ENCODE peak calls at places on chromosomes 6 and 20, in ten cellular contexts. One of them, this sample, is unnamed.

GRCh38 chr20:49508435-49509199 is 26.1 kb upstream of the KCNB1 start:
- DNase-seq in heart right ventricle: no peak
- DNase-seq in neural progenitor cell: peak
- DNase-seq in GM12865: peak
- DNase-seq in lower leg skin: no peak
- DNase-seq in dorsolateral prefrontal cortex: no peak
- DNase-seq in choroid plexus epithelial cell: peak
- DNase-seq in HCT116: peak
- DNase-seq in cardiac fibroblast: peak
- DNase-seq in astrocyte of the spinal cord: peak
- DNase-seq in this sample: peak

GRCh38 chr6:10968776-10969175 is 75.3 kb downstream of the ELOVL2 start:
- DNase-seq in GM12865: no peak
- DNase-seq in cardiac fibroblast: peak
- DNase-seq in choroid plexus epithelial cell: peak
- DNase-seq in HCT116: no peak
- DNase-seq in astrocyte of the spinal cord: peak
- DNase-seq in neural progenitor cell: no peak
- DNase-seq in heart right ventricle: no peak
- DNase-seq in dorsolateral prefrontal cortex: no peak
- DNase-seq in lower leg skin: no peak
- DNase-seq in this sample: no peak

GRCh38 chr6:57013501-57013900 is 33.0 kb upstream of the KIAA1586 start:
- DNase-seq in astrocyte of the spinal cord: peak
- DNase-seq in dorsolateral prefrontal cortex: no peak
- DNase-seq in lower leg skin: no peak
- DNase-seq in GM12865: no peak
- DNase-seq in choroid plexus epithelial cell: peak
- DNase-seq in neural progenitor cell: no peak
- DNase-seq in cardiac fibroblast: peak
- DNase-seq in HCT116: no peak
- DNase-seq in heart right ventricle: no peak
- DNase-seq in this sample: no peak

GRCh38 chr20:40673442-40673841 is 15.6 kb downstream of the MAFB start:
- DNase-seq in cardiac fibroblast: no peak
- DNase-seq in dorsolateral prefrontal cortex: no peak
- DNase-seq in GM12865: no peak
- DNase-seq in choroid plexus epithelial cell: no peak
- DNase-seq in neural progenitor cell: no peak
- DNase-seq in heart right ventricle: no peak
- DNase-seq in lower leg skin: no peak
- DNase-seq in astrocyte of the spinal cord: no peak
- DNase-seq in HCT116: no peak
- DNase-seq in this sample: no peak

GRCh38 chr6:48567016-48567415 is 456.0 kb upstream of the PTCHD4 start:
- DNase-seq in neural progenitor cell: peak
- DNase-seq in cardiac fibroblast: peak
- DNase-seq in astrocyte of the spinal cord: peak
- DNase-seq in choroid plexus epithelial cell: peak
- DNase-seq in heart right ventricle: no peak
- DNase-seq in GM12865: no peak
- DNase-seq in lower leg skin: no peak
- DNase-seq in dorsolateral prefrontal cortex: no peak
- DNase-seq in HCT116: no peak
- DNase-seq in this sample: no peak

GRCh38 chr6:170003027-170003426 is 251.6 kb downstream of the ERMARD start:
- DNase-seq in GM12865: no peak
- DNase-seq in choroid plexus epithelial cell: no peak
- DNase-seq in heart right ventricle: no peak
- DNase-seq in lower leg skin: no peak
- DNase-seq in neural progenitor cell: no peak
- DNase-seq in HCT116: no peak
- DNase-seq in cardiac fibroblast: no peak
- DNase-seq in astrocyte of the spinal cord: no peak
- DNase-seq in dorsolateral prefrontal cortex: no peak
- DNase-seq in this sample: no peak

GRCh38 chr6:4577406-4577805 is 198.8 kb upstream of the CDYL start:
- DNase-seq in neural progenitor cell: no peak
- DNase-seq in choroid plexus epithelial cell: peak
- DNase-seq in astrocyte of the spinal cord: peak
- DNase-seq in heart right ventricle: no peak
- DNase-seq in cardiac fibroblast: peak
- DNase-seq in lower leg skin: peak
- DNase-seq in HCT116: no peak
- DNase-seq in dorsolateral prefrontal cortex: no peak
- DNase-seq in GM12865: no peak
- DNase-seq in this sample: no peak

GRCh38 chr6:157751547-157752200 is 71.4 kb upstream of the SNX9 start:
- DNase-seq in lower leg skin: peak
- DNase-seq in heart right ventricle: no peak
- DNase-seq in astrocyte of the spinal cord: no peak
- DNase-seq in neural progenitor cell: no peak
- DNase-seq in GM12865: no peak
- DNase-seq in cardiac fibroblast: no peak
- DNase-seq in dorsolateral prefrontal cortex: no peak
- DNase-seq in choroid plexus epithelial cell: no peak
- DNase-seq in HCT116: no peak
- DNase-seq in this sample: no peak

GRCh38 chr20:2292711-2293110 is 3.1 kb upstream of the TGM3 start:
- DNase-seq in HCT116: no peak
- DNase-seq in cardiac fibroblast: no peak
- DNase-seq in astrocyte of the spinal cord: no peak
- DNase-seq in dorsolateral prefrontal cortex: no peak
- DNase-seq in choroid plexus epithelial cell: no peak
- DNase-seq in heart right ventricle: no peak
- DNase-seq in GM12865: no peak
- DNase-seq in lower leg skin: peak
- DNase-seq in neural progenitor cell: no peak
- DNase-seq in this sample: peak

GRCh38 chr6:30719356-30719755 is 796 bp upstream of the TUBB start:
- DNase-seq in lower leg skin: no peak
- DNase-seq in heart right ventricle: no peak
- DNase-seq in dorsolateral prefrontal cortex: no peak
- DNase-seq in astrocyte of the spinal cord: no peak
- DNase-seq in choroid plexus epithelial cell: no peak
- DNase-seq in neural progenitor cell: peak
- DNase-seq in cardiac fibroblast: no peak
- DNase-seq in GM12865: peak
- DNase-seq in HCT116: no peak
- DNase-seq in this sample: no peak

GRCh38 chr6:164410017-164410416 is 899.4 kb downstream of the C6orf118 start:
- DNase-seq in choroid plexus epithelial cell: no peak
- DNase-seq in heart right ventricle: no peak
- DNase-seq in lower leg skin: no peak
- DNase-seq in HCT116: no peak
- DNase-seq in GM12865: no peak
- DNase-seq in dorsolateral prefrontal cortex: no peak
- DNase-seq in cardiac fibroblast: no peak
- DNase-seq in astrocyte of the spinal cord: no peak
- DNase-seq in neural progenitor cell: no peak
- DNase-seq in this sample: no peak

DNA sequence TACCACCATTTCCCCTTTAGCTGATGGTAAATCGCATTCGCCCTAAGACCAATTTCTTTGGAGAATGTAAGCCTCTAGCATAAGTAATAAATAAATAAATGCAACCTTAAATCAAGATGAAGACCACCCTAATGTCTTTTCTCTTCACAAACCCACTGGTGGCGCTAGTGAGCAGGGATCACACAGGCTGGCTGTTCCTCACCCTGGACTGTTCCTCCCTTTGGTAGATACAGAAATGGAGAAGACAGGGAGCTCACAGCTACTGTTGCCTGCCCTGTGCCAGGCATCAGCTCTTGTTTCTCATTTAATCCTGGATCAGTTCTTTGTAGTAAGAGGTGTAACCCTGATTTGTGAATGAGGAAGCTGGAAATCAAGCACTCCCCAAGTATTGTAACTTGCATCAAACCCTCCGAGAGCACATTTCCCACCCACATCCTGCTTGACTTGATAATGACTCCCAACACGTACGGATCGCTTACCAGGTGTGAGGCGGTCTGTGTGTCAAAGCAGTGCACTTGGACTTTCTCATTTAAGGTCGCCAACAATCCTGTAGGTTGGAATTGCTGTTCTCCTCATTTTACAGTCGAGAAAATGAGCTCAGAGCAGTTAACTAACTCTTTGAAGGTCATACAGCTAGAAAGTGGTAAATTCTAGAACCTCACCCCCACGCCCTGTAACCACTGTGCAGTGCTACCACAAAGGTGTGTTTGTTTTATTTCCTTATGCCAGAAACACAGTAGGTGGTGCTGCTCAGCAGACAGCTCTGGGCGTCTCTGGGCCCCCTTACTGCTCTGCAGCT is 236.2 kb downstream of the TSHZ2 start:
- DNase-seq in astrocyte of the spinal cord: no peak
- DNase-seq in heart right ventricle: no peak
- DNase-seq in neural progenitor cell: peak
- DNase-seq in choroid plexus epithelial cell: no peak
- DNase-seq in HCT116: no peak
- DNase-seq in cardiac fibroblast: no peak
- DNase-seq in lower leg skin: peak
- DNase-seq in GM12865: no peak
- DNase-seq in dorsolateral prefrontal cortex: no peak
- DNase-seq in this sample: peak
- TF ChIP-seq CTCF in astrocyte of the spinal cord: no peak
- TF ChIP-seq CTCF in heart right ventricle: no peak
- TF ChIP-seq CTCF in neural progenitor cell: peak
- TF ChIP-seq CTCF in choroid plexus epithelial cell: no peak
- TF ChIP-seq CTCF in HCT116: peak
- TF ChIP-seq CTCF in cardiac fibroblast: no peak
- TF ChIP-seq CTCF in lower leg skin: no peak
- TF ChIP-seq CTCF in GM12865: peak
- TF ChIP-seq CTCF in dorsolateral prefrontal cortex: no peak
- TF ChIP-seq CTCF in this sample: peak

GRCh38 chr6:32387946-32388345 is 16.2 kb upstream of the TSBP1 start:
- DNase-seq in heart right ventricle: no peak
- DNase-seq in HCT116: no peak
- DNase-seq in dorsolateral prefrontal cortex: no peak
- DNase-seq in astrocyte of the spinal cord: no peak
- DNase-seq in neural progenitor cell: no peak
- DNase-seq in GM12865: no peak
- DNase-seq in lower leg skin: no peak
- DNase-seq in choroid plexus epithelial cell: no peak
- DNase-seq in cardiac fibroblast: no peak
- DNase-seq in this sample: no peak

GRCh38 chr6:32397252-32397920 is 9.6 kb downstream of the BTNL2 start:
- DNase-seq in heart right ventricle: no peak
- DNase-seq in astrocyte of the spinal cord: no peak
- DNase-seq in dorsolateral prefrontal cortex: no peak
- DNase-seq in HCT116: no peak
- DNase-seq in choroid plexus epithelial cell: peak
- DNase-seq in cardiac fibroblast: no peak
- DNase-seq in neural progenitor cell: no peak
- DNase-seq in lower leg skin: no peak
- DNase-seq in GM12865: peak
- DNase-seq in this sample: no peak

GRCh38 chr6:32396028-32396427 is 11.0 kb downstream of the BTNL2 start:
- DNase-seq in lower leg skin: no peak
- DNase-seq in HCT116: no peak
- DNase-seq in cardiac fibroblast: no peak
- DNase-seq in neural progenitor cell: no peak
- DNase-seq in astrocyte of the spinal cord: no peak
- DNase-seq in heart right ventricle: no peak
- DNase-seq in choroid plexus epithelial cell: no peak
- DNase-seq in GM12865: no peak
- DNase-seq in dorsolateral prefrontal cortex: no peak
- DNase-seq in this sample: no peak

GRCh38 chr6:32393660-32394420 is 13.1 kb downstream of the BTNL2 start:
- DNase-seq in dorsolateral prefrontal cortex: no peak
- DNase-seq in lower leg skin: no peak
- DNase-seq in GM12865: peak
- DNase-seq in neural progenitor cell: no peak
- DNase-seq in heart right ventricle: no peak
- DNase-seq in astrocyte of the spinal cord: no peak
- DNase-seq in cardiac fibroblast: peak
- DNase-seq in choroid plexus epithelial cell: peak
- DNase-seq in HCT116: no peak
- DNase-seq in this sample: no peak
- H3K4me3 ChIP-seq in dorsolateral prefrontal cortex: no peak
- H3K4me3 ChIP-seq in lower leg skin: no peak
- H3K4me3 ChIP-seq in GM12865: no peak
- H3K4me3 ChIP-seq in neural progenitor cell: no peak
- H3K4me3 ChIP-seq in heart right ventricle: no peak
- H3K4me3 ChIP-seq in astrocyte of the spinal cord: no peak
- H3K4me3 ChIP-seq in cardiac fibroblast: no peak
- H3K4me3 ChIP-seq in choroid plexus epithelial cell: no peak
- H3K4me3 ChIP-seq in HCT116: no peak
- H3K4me3 ChIP-seq in this sample: no peak

GRCh38 chr6:28104392-28105250 is 19.8 kb upstream of the ZSCAN16 start:
- DNase-seq in GM12865: peak
- DNase-seq in heart right ventricle: peak
- DNase-seq in astrocyte of the spinal cord: peak
- DNase-seq in dorsolateral prefrontal cortex: peak
- DNase-seq in neural progenitor cell: peak
- DNase-seq in choroid plexus epithelial cell: peak
- DNase-seq in cardiac fibroblast: peak
- DNase-seq in lower leg skin: peak
- DNase-seq in HCT116: peak
- DNase-seq in this sample: peak

GRCh38 chr6:28107506-28107905 is 16.9 kb upstream of the ZSCAN16 start:
- DNase-seq in dorsolateral prefrontal cortex: peak
- DNase-seq in cardiac fibroblast: no peak
- DNase-seq in GM12865: no peak
- DNase-seq in choroid plexus epithelial cell: no peak
- DNase-seq in neural progenitor cell: peak
- DNase-seq in lower leg skin: no peak
- DNase-seq in astrocyte of the spinal cord: no peak
- DNase-seq in HCT116: no peak
- DNase-seq in heart right ventricle: no peak
- DNase-seq in this sample: no peak

DNA sequence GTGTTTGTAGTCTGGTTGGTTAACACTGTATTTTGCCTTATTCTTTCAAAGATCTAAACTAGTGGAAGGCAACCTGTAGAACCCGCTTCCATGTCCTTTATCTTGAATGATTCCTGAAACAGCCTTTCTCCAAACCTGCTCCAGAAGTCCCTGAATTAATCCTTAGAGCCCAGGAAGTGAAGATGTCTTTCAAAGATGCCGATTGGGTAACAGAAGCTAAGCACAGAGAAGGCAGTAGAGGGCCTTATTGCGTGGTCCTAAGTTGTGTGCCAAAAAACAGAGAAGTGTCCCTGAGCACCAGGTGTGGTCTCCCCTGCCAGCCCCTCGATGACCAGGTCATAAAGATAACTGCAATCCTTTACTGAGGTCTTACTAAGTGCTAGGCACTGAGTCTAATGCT is 19.1 kb upstream of the ZSCAN16 start:
- DNase-seq in choroid plexus epithelial cell: peak
- DNase-seq in HCT116: no peak
- DNase-seq in cardiac fibroblast: no peak
- DNase-seq in lower leg skin: no peak
- DNase-seq in heart right ventricle: no peak
- DNase-seq in dorsolateral prefrontal cortex: no peak
- DNase-seq in astrocyte of the spinal cord: no peak
- DNase-seq in GM12865: peak
- DNase-seq in neural progenitor cell: no peak
- DNase-seq in this sample: peak
- TF ChIP-seq CTCF in choroid plexus epithelial cell: peak
- TF ChIP-seq CTCF in HCT116: no peak
- TF ChIP-seq CTCF in cardiac fibroblast: no peak
- TF ChIP-seq CTCF in lower leg skin: no peak
- TF ChIP-seq CTCF in heart right ventricle: no peak
- TF ChIP-seq CTCF in dorsolateral prefrontal cortex: no peak
- TF ChIP-seq CTCF in astrocyte of the spinal cord: no peak
- TF ChIP-seq CTCF in GM12865: no peak
- TF ChIP-seq CTCF in neural progenitor cell: no peak
- TF ChIP-seq CTCF in this sample: no peak

GRCh38 chr6:117547688-117548621 is 54.4 kb downstream of the GOPC start:
- DNase-seq in heart right ventricle: peak
- DNase-seq in cardiac fibroblast: peak
- DNase-seq in GM12865: peak
- DNase-seq in lower leg skin: peak
- DNase-seq in astrocyte of the spinal cord: peak
- DNase-seq in HCT116: no peak
- DNase-seq in neural progenitor cell: no peak
- DNase-seq in choroid plexus epithelial cell: peak
- DNase-seq in dorsolateral prefrontal cortex: peak
- DNase-seq in this sample: no peak
- H3K4me3 ChIP-seq in heart right ventricle: peak
- H3K4me3 ChIP-seq in cardiac fibroblast: peak
- H3K4me3 ChIP-seq in GM12865: peak
- H3K4me3 ChIP-seq in lower leg skin: no peak
- H3K4me3 ChIP-seq in astrocyte of the spinal cord: peak
- H3K4me3 ChIP-seq in HCT116: no peak
- H3K4me3 ChIP-seq in neural progenitor cell: no peak
- H3K4me3 ChIP-seq in choroid plexus epithelial cell: peak
- H3K4me3 ChIP-seq in dorsolateral prefrontal cortex: peak
- H3K4me3 ChIP-seq in this sample: no peak